ENCODE peak calls at places on chromosome 11, in six cellular contexts. Q, E, D, L, M and X are unnamed samples.

GRCh38 chr11:15159085-15159484 is 44.4 kb downstream of the INSC start:
- DNase-seq in Q (peak; percentile 37), E (no peak), D (no peak), L (no peak), M (no peak), X (no peak)

GRCh38 chr11:92735039-92735438 is 234.4 kb upstream of the MTNR1B start:
- DNase-seq in Q (no peak), E (no peak), D (no peak), L (no peak), M (no peak), X (no peak)

GRCh38 chr11:133163463-133164419 is 368.6 kb downstream of the OPCML start:
- DNase-seq in Q (peak; percentile 40), E (no peak), D (no peak), L (no peak), M (peak; percentile 23), X (no peak)

GRCh38 chr11:91199866-91200265 is 977.0 kb upstream of the CHORDC1 start:
- DNase-seq in Q (no peak), E (no peak), D (no peak), L (no peak), M (no peak), X (no peak)

GRCh38 chr11:93229876-93230275 is 32.1 kb upstream of the SLC36A4 start:
- DNase-seq in Q (no peak), E (no peak), D (no peak), L (no peak), M (no peak), X (no peak)

GRCh38 chr11:6156628-6157367 is 13.3 kb downstream of the OR52B2 start:
- DNase-seq in Q (no peak), E (no peak), D (no peak), L (no peak), M (no peak), X (no peak)

GRCh38 chr11:4543561-4543960 is 1.4 kb upstream of the OR52M1 start:
- DNase-seq in Q (no peak), E (no peak), D (no peak), L (no peak), M (no peak), X (no peak)

GRCh38 chr11:128830290-128830813 is 36.7 kb downstream of the KCNJ1 start:
- DNase-seq in Q (no peak), E (no peak), D (no peak), L (no peak), M (no peak), X (no peak)

GRCh38 chr11:2549491-2549875 is 104.7 kb downstream of the KCNQ1 start:
- DNase-seq in Q (no peak), E (no peak), D (no peak), L (peak; percentile 21), M (peak; percentile 4), X (no peak)

GRCh38 chr11:131588057-131588456 is 217.6 kb downstream of the NTM start:
- DNase-seq in Q (no peak), E (no peak), D (no peak), L (no peak), M (no peak), X (no peak)

GRCh38 chr11:59611570-59612565 is 3.7 kb downstream of the OSBP start:
- DNase-seq in Q (no peak), E (no peak), D (no peak), L (no peak), M (peak; percentile 79), X (no peak)

GRCh38 chr11:132831272-132831671 is 701.0 kb downstream of the OPCML start:
- DNase-seq in Q (no peak), E (no peak), D (no peak), L (no peak), M (no peak), X (no peak)

GRCh38 chr11:28526406-28526751 is 418.2 kb downstream of the METTL15 start:
- DNase-seq in Q (no peak), E (no peak), D (no peak), L (no peak), M (no peak), X (no peak)

GRCh38 chr11:68632802-68633201 is 51.5 kb upstream of the GAL start:
- DNase-seq in Q (peak; percentile 87), E (no peak), D (no peak), L (no peak), M (peak; percentile 52), X (peak; percentile 83)

GRCh38 chr11:68469122-68469521 is 8.6 kb downstream of the PPP6R3 start:
- DNase-seq in Q (no peak), E (no peak), D (no peak), L (no peak), M (no peak), X (no peak)

GRCh38 chr11:69167916-69168691 is 12.4 kb downstream of the SMIM38 start:
- DNase-seq in Q (no peak), E (no peak), D (no peak), L (no peak), M (no peak), X (no peak)

GRCh38 chr11:62933285-62933684 is 12.1 kb upstream of the CHRM1 start:
- DNase-seq in Q (no peak), E (no peak), D (no peak), L (no peak), M (no peak), X (no peak)

GRCh38 chr11:102829671-102830070 is 13.7 kb downstream of the MMP3 start:
- DNase-seq in Q (no peak), E (no peak), D (no peak), L (no peak), M (no peak), X (no peak)

GRCh38 chr11:65554057-65554818 is 3.9 kb downstream of the LTBP3 start:
- DNase-seq in Q (no peak), E (no peak), D (no peak), L (no peak), M (no peak), X (no peak)

GRCh38 chr11:114187173-114187572 is 109.0 kb upstream of the NNMT start:
- DNase-seq in Q (no peak), E (no peak), D (no peak), L (no peak), M (no peak), X (no peak)

GRCh38 chr11:1854132-1854948 is 1.5 kb downstream of the LSP1 start:
- DNase-seq in Q (no peak), E (no peak), D (no peak), L (no peak), M (no peak), X (no peak)

GRCh38 chr11:46183819-46184218 is 62.6 kb upstream of the PHF21A start:
- DNase-seq in Q (no peak), E (no peak), D (no peak), L (no peak), M (no peak), X (no peak)

GRCh38 chr11:126172596-126173038 is 38.8 kb downstream of the RPUSD4 start:
- DNase-seq in Q (no peak), E (no peak), D (no peak), L (peak; percentile 18), M (no peak), X (no peak)

GRCh38 chr11:73186294-73186850 is 31.7 kb upstream of the P2RY2 start:
- DNase-seq in Q (no peak), E (no peak), D (no peak), L (no peak), M (no peak), X (no peak)

GRCh38 chr11:73186886-73187285 is 31.2 kb upstream of the P2RY2 start:
- DNase-seq in Q (no peak), E (no peak), D (no peak), L (no peak), M (no peak), X (no peak)

GRCh38 chr11:73185680-73186293 is 32.3 kb upstream of the P2RY2 start:
- DNase-seq in Q (no peak), E (peak; percentile 63), D (no peak), L (no peak), M (no peak), X (no peak)

GRCh38 chr11:73184953-73185671 is 33.0 kb upstream of the P2RY2 start:
- DNase-seq in Q (peak; percentile 82), E (peak; percentile 74), D (no peak), L (peak; percentile 79), M (peak; percentile 73), X (peak; percentile 83)

GRCh38 chr11:73182824-73183321 is 35.2 kb upstream of the P2RY2 start:
- DNase-seq in Q (no peak), E (no peak), D (no peak), L (no peak), M (peak; percentile 68), X (no peak)
- TF ChIP-seq CTCF in Q (no peak), E (no peak), D (no peak), L (no peak), M (no peak), X (peak; percentile 25)

GRCh38 chr11:112967082-112967481 is 5.9 kb downstream of the NCAM1 start:
- DNase-seq in Q (no peak), E (no peak), D (no peak), L (no peak), M (no peak), X (no peak)

GRCh38 chr11:112962854-112963367 is 1.7 kb downstream of the NCAM1 start:
- DNase-seq in Q (peak; percentile 66), E (peak; percentile 62), D (peak; percentile 75), L (peak; percentile 49), M (peak; percentile 64), X (peak; percentile 94)

GRCh38 chr11:112968988-112969714 is 7.9 kb downstream of the NCAM1 start:
- DNase-seq in Q (no peak), E (no peak), D (no peak), L (no peak), M (no peak), X (no peak)

GRCh38 chr11:112963368-112963955 is 2.2 kb downstream of the NCAM1 start:
- DNase-seq in Q (no peak), E (peak; percentile 14), D (no peak), L (no peak), M (no peak), X (peak; percentile 72)

GRCh38 chr11:112965601-112966125 is 4.4 kb downstream of the NCAM1 start:
- DNase-seq in Q (no peak), E (peak; percentile 16), D (no peak), L (no peak), M (no peak), X (no peak)
- H3K4me1 ChIP-seq in Q (peaks cover 3% of the 10 kb centered on the region), E (no peaks in the 10 kb centered on the region), D (no peaks in the 10 kb centered on the region), L (peaks cover 25% of the 10 kb centered on the region), M (peaks cover 30% of the 10 kb centered on the region), X (peaks cover 46% of the 10 kb centered on the region)

DNA sequence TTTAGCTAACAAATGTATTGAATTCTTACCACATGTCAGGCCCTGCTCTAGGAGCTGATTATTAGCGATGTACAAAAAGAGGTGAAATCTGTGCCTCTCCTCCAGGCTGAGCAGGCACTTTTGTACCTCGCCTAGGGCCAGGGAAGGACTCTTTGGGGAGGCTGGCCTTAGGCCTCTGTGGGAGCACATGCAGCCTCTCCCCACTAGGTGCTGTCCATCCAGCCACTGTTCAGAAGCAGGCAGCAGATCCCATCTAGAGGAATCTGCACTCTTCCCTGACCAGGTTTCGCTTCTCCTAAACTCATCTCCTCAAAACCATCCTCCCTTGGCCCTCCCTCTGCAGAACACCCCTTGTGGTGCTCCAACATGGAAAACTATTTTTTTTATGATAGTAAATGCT is 51.9 kb upstream of the WT1 start:
- DNase-seq in Q (peak; percentile 57), E (no peak), D (no peak), L (no peak), M (no peak), X (peak; percentile 6)
- TF ChIP-seq CTCF in Q (peak; percentile 52), E (no peak), D (no peak), L (no peak), M (no peak), X (peak; percentile 32)

DNA sequence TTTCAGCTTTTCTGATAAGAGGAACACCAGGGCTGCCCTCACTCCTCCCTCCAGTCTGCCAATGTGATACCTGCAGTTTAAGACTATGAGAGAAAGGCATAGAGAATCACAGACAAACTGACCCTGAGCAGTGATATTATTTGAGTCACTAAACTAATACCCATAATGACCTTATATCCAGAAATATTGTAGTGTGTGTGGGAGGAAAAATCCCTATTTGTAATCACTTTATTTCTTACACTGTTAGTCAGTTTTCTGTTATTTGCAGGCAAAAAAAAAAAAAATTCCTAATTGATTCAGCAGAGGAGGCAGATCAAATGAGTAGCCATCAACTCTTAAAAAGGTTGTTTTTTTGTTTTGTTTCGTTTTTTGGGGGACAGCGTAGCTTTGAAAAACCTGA is 82.5 kb downstream of the MAML2 start:
- DNase-seq in Q (no peak), E (no peak), D (no peak), L (no peak), M (no peak), X (no peak)
- H3K4me1 ChIP-seq in Q (no peaks in the 10 kb centered on the region), E (peaks cover 8% of the 10 kb centered on the region), D (peaks cover 15% of the 10 kb centered on the region), L (peaks cover 72% of the 10 kb centered on the region), M (peaks cover 9% of the 10 kb centered on the region), X (peaks cover 15% of the 10 kb centered on the region)